ENCODE peak calls at places on chromosomes 1 and 21, in five cellular contexts. X, G, Q, Z and A are unnamed samples.

GRCh38 chr1:50747394-50747793 is 212.7 kb downstream of the FAF1 start:
- DNase-seq in X (no peak), G (no peak), Q (no peak), Z (no peak), A (no peak)

GRCh38 chr21:46153259-46154154 is 1.9 kb downstream of the FTCD start:
- DNase-seq in X (peak; percentile 50), G (peak; percentile 75), Q (peak; percentile 47), Z (peak; percentile 11), A (peak; percentile 74)

GRCh38 chr1:181456551-181456950 is 26.8 kb upstream of the CACNA1E start:
- DNase-seq in X (no peak), G (no peak), Q (no peak), Z (no peak), A (no peak)

GRCh38 chr1:206794294-206794908 is 22.1 kb upstream of the IL10 start:
- DNase-seq in X (no peak), G (no peak), Q (no peak), Z (no peak), A (peak; percentile 80)

GRCh38 chr1:46724991-46725735 is 6.2 kb upstream of the EFCAB14 start:
- DNase-seq in X (peak; percentile 73), G (peak; percentile 61), Q (peak; percentile 44), Z (peak; percentile 86), A (peak; percentile 84)

GRCh38 chr1:240385551-240385950 is 226.4 kb downstream of the GREM2 start:
- DNase-seq in X (no peak), G (no peak), Q (no peak), Z (peak; percentile 26), A (no peak)

GRCh38 chr1:30513396-30514136 is 209.8 kb downstream of the MATN1 start:
- DNase-seq in X (no peak), G (no peak), Q (no peak), Z (no peak), A (no peak)

GRCh38 chr1:89503690-89504089 is 20.9 kb upstream of the LRRC8B start:
- DNase-seq in X (no peak), G (no peak), Q (no peak), Z (no peak), A (no peak)

GRCh38 chr1:91872560-91873081 is 13.3 kb downstream of the TGFBR3 start:
- DNase-seq in X (no peak), G (no peak), Q (no peak), Z (peak; percentile 73), A (peak; percentile 75)

GRCh38 chr1:238962941-238963340 is 423.4 kb upstream of the CHRM3 start:
- DNase-seq in X (no peak), G (no peak), Q (no peak), Z (no peak), A (no peak)

GRCh38 chr21:42512346-42513034 is 1.2 kb upstream of the SLC37A1 start:
- DNase-seq in X (no peak), G (no peak), Q (no peak), Z (no peak), A (no peak)

GRCh38 chr1:167564592-167564991 is 11.0 kb upstream of the CREG1 start:
- DNase-seq in X (peak; percentile 41), G (no peak), Q (no peak), Z (peak; percentile 95), A (no peak)

GRCh38 chr1:51792864-51793263 is 85.7 kb downstream of the NRDC start:
- DNase-seq in X (no peak), G (no peak), Q (no peak), Z (no peak), A (peak; percentile 7)

GRCh38 chr1:111148376-111148881 is 8.4 kb downstream of the CEPT1 start:
- DNase-seq in X (no peak), G (no peak), Q (no peak), Z (no peak), A (no peak)

GRCh38 chr1:19384113-19384512 is 72.0 kb downstream of the SLC66A1 start:
- DNase-seq in X (no peak), G (no peak), Q (no peak), Z (peak; percentile 13), A (no peak)

GRCh38 chr1:3311711-3312110 is 142.8 kb upstream of the ARHGEF16 start:
- DNase-seq in X (no peak), G (no peak), Q (no peak), Z (no peak), A (no peak)

GRCh38 chr1:78491311-78492071 is 717 bp downstream of the PTGFR start:
- DNase-seq in X (peak; percentile 31), G (peak; percentile 20), Q (no peak), Z (peak; percentile 55), A (no peak)

GRCh38 chr1:118388341-118388740 is 203.3 kb upstream of the SPAG17 start:
- DNase-seq in X (no peak), G (no peak), Q (no peak), Z (no peak), A (no peak)

GRCh38 chr21:26070822-26071425 is 99.6 kb downstream of the APP start:
- DNase-seq in X (no peak), G (no peak), Q (no peak), Z (no peak), A (peak; percentile 42)

GRCh38 chr1:106608836-106609235 is 447.6 kb upstream of the PRMT6 start:
- DNase-seq in X (no peak), G (no peak), Q (no peak), Z (no peak), A (no peak)

GRCh38 chr1:17605582-17606344 is 66.3 kb downstream of the ARHGEF10L start:
- DNase-seq in X (no peak), G (no peak), Q (no peak), Z (no peak), A (no peak)

GRCh38 chr1:160207118-160207650 is 2.0 kb downstream of the PEA15 start:
- DNase-seq in X (no peak), G (no peak), Q (no peak), Z (no peak), A (no peak)

GRCh38 chr1:26730695-26731094 is 34.9 kb downstream of the ARID1A start:
- DNase-seq in X (no peak), G (no peak), Q (no peak), Z (no peak), A (no peak)

GRCh38 chr1:33863779-33864178 is at the start of gene HMGB4:
- DNase-seq in X (no peak), G (no peak), Q (no peak), Z (no peak), A (no peak)

DNA sequence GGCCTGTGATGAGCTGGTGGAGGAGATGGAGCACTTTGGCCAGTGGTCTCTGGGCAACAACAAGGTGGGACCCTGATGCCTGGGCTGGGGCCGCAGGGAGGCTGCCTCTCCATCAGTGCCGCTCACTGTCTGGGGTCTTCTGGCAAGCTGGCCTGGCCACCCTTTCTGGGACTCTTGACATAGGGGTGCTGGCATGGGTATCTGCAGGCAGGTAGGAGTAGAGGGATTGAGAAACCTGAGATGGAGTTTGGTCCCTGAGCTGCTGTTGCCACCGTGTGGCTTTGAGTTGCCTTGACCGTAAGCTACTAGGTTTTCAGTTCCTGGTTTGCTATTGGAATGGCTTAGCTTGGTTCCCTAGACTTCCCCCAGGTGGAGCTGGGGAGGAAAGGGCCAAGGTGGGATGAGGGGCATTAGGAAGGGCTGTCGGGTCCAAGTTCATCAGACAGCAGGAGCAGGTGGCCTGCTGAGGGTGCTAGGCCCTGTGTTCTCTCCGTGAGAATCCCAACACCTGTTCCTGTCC is 13.2 kb upstream of the MFN2 start:
- DNase-seq in X (peak; percentile 46), G (no peak), Q (peak; percentile 51), Z (peak; percentile 79), A (peak; percentile 16)
- TF ChIP-seq CTCF in X (peak; percentile 49), G (peak; percentile 61), Q (no peak), Z (peak; percentile 65), A (no peak)

GRCh38 chr21:17930102-17930501 is 110.9 kb upstream of the C21orf91 start:
- DNase-seq in X (no peak), G (no peak), Q (no peak), Z (no peak), A (no peak)

GRCh38 chr21:17925900-17926299 is 106.7 kb upstream of the C21orf91 start:
- DNase-seq in X (peak; percentile 6), G (no peak), Q (no peak), Z (peak; percentile 56), A (no peak)

GRCh38 chr21:17929514-17929913 is 110.4 kb upstream of the C21orf91 start:
- DNase-seq in X (no peak), G (no peak), Q (no peak), Z (no peak), A (no peak)

GRCh38 chr21:17925000-17925610 is 105.9 kb upstream of the C21orf91 start:
- DNase-seq in X (peak; percentile 52), G (peak; percentile 49), Q (no peak), Z (peak; percentile 84), A (peak; percentile 66)

DNA sequence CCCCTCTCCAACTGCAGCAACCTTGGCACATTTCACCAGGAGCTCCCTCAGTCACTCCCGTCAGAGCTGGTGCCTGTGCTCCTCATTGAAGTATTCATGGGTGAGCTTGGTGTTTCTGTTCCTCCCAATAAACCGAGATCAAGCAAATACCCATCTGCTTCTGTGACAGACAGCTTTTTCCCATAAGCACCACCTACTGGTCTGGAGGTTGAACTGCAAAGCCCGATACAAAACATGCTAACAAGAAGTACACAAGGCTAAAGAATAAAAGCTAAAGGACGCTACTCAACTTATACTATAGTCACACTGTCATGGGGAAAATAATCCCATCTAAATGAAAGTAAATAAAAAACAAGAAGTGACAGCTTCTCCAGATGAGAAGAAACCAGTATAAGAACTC is 111.9 kb upstream of the C21orf91 start:
- DNase-seq in X (no peak), G (no peak), Q (no peak), Z (no peak), A (peak; percentile 18)
- TF ChIP-seq CTCF in X (no peak), G (peak; percentile 49), Q (no peak), Z (peak; percentile 9), A (peak; percentile 51)

DNA sequence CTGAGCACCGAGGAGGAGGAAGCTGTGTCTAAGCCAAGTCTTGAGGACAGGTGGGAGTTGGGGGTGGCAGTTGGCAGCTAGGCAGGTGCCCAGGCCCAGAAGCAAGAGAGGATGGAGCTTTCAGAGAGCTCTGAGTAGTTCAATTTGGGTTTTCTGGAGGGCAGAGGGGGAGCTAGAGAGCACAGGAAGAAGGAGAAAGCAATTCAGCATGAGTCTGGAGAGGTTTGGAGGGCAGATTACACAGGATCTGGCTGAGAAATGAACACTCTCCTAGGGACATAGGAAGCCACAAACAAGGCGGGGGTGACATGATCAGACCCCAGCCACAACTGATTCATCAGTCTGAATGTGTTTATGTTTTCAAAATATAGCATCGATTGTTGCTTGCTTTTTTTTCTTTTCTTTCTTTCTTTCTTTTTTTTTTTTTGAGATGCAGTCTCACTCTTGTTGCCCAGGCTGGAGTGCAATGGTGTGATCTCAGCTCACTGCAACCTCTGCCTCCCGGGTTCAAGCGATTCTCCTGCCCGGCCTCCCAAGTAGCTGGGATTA is 23.8 kb downstream of the PTPRF start:
- DNase-seq in X (peak; percentile 49), G (no peak), Q (no peak), Z (peak; percentile 51), A (peak; percentile 49)
- TF ChIP-seq CTCF in X (peak; percentile 11), G (peak; percentile 58), Q (no peak), Z (peak; percentile 29), A (peak; percentile 57)

DNA sequence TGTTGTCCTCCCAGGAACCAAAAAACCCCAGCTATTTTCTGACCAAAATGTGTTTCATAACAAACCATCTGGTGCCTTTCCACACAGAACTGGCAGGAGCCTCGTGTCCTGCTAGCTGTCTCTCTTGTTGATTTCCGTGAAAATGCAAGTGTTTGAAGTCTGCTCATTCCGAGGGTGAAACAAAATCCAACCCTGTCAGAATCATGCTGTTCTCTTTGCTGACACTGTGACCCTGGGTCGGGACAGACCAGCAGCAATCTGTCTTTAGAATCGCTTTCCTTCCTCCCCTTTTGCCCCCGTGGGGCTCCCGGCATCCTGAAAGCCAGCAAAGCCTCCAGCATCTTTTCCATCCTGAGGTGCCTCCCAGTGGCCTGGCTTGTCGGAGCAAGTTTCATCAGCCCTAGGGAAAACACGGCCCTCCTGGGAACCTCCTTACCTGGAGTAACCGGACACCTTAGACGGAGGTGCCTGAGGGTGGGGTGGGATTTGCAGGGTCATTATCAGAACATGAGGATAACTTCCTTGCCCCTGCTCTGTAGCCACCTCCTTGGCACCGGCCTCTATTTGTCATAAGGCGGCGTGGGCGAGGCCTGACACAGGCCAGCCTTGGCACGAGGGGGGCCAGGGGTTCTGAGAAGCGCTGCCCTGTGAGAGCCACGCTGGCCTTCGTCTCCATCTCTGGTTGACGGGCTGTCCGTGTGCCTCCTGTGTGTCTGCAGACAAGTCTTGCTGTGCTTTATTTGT is 24.9 kb downstream of the LDLRAP1 start:
- DNase-seq in X (peak; percentile 67), G (no peak), Q (no peak), Z (peak; percentile 97), A (no peak)
- TF ChIP-seq CTCF in X (no peak), G (peak; percentile 26), Q (no peak), Z (no peak), A (no peak)